ENCODE peak calls at places on chromosomes 5 and 9, in five cellular contexts. V, S, W, O and U are unnamed samples.
A peak's percentile ranks its signal among the peaks of the same experiment; 100 is the strongest.

GRCh38 chr5:144249755-144250464 is 79.2 kb downstream of the KCTD16 start:
- DNase-seq in W (no peak), S (no peak), V (no peak), O (no peak), U (no peak)

GRCh38 chr5:38431242-38431853 is 125.1 kb downstream of the LIFR start:
- DNase-seq in V (no peak), S (no peak), W (no peak), O (no peak), U (no peak)

GRCh38 chr5:135193213-135194125 is 159.4 kb upstream of the PITX1 start:
- DNase-seq in S (no peak), V (no peak), W (no peak), O (peak; percentile 23), U (no peak)

GRCh38 chr5:179006564-179006963 is 11.4 kb upstream of the GRM6 start:
- DNase-seq in O (no peak), W (no peak), S (no peak), V (no peak), U (no peak)

GRCh38 chr5:145946112-145946861 is 9.9 kb downstream of the SH3RF2 start:
- DNase-seq in W (peak; percentile 32), O (peak; percentile 88), S (no peak), V (no peak), U (no peak)

GRCh38 chr9:131598121-131598520 is 52.8 kb downstream of the PRRT1B start:
- DNase-seq in S (peak; percentile 63), O (no peak), V (no peak), W (peak; percentile 55), U (no peak)

GRCh38 chr9:97440160-97440559 is 28.3 kb downstream of the TDRD7 start:
- DNase-seq in W (no peak), S (no peak), V (no peak), O (no peak), U (no peak)

GRCh38 chr9:91361294-91362201 is at the start of gene AUH:
- DNase-seq in O (peak; percentile 71), S (peak; percentile 89), W (peak; percentile 87), V (peak; percentile 87), U (peak; percentile 91)

GRCh38 chr5:158198636-158199035 is 339.7 kb upstream of the CLINT1 start:
- DNase-seq in O (no peak), V (peak; percentile 52), W (no peak), S (no peak), U (no peak)

GRCh38 chr5:67453526-67453925 is 256.9 kb upstream of the CD180 start:
- DNase-seq in W (no peak), O (no peak), S (no peak), V (no peak), U (no peak)

GRCh38 chr9:86705474-86705873 is 241.8 kb downstream of the GAS1 start:
- DNase-seq in O (no peak), S (no peak), V (no peak), W (no peak), U (no peak)

GRCh38 chr5:81140461-81140860 is 92.7 kb upstream of the CKMT2 start:
- DNase-seq in W (no peak), O (no peak), S (no peak), V (no peak), U (no peak)

DNA sequence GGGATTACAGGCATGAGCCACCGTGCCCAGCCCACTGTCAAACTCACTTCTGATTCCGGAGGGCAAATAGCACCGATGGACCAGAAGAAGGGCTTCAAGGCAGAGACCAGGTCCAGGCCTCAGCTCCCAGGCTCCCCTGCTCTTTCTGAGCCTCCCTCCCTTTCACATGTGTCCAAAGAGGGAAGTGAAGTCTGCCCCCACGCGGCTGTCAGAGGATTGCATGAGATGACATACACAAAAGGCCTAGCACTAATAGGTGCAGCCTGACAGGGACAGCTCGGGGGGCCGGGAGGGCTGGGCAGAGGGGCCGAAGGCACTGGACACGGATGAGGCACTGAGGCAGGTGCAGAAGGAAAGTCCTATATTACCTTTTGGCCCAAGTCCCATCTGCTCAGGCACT is 16.1 kb downstream of the FBP1 start:
- DNase-seq in O (no peak), W (no peak), S (no peak), V (peak; percentile 53), U (no peak)
- TF ChIP-seq CTCF in O (no peak), W (peak; percentile 35), S (no peak), V (peak; percentile 50), U (peak; percentile 59)

GRCh38 chr5:156515799-156516198 is 188.8 kb downstream of the SGCD start:
- DNase-seq in S (no peak), W (no peak), O (no peak), V (no peak), U (no peak)
- TF ChIP-seq CTCF in S (no peak), W (no peak), O (no peak), V (no peak), U (no peak)

GRCh38 chr5:154868702-154869101 is 10.3 kb downstream of the CNOT8 start:
- DNase-seq in O (peak; percentile 7), S (no peak), W (no peak), V (no peak), U (no peak)
- TF ChIP-seq CTCF in O (peak; percentile 33), S (no peak), W (no peak), V (no peak), U (peak; percentile 31)

GRCh38 chr9:121310571-121310970 is 42.6 kb downstream of the GSN start:
- DNase-seq in V (no peak), O (no peak), W (no peak), S (no peak), U (peak; percentile 48)

GRCh38 chr9:121307976-121308375 is 40.0 kb downstream of the GSN start:
- DNase-seq in V (no peak), O (no peak), S (no peak), W (no peak), U (peak; percentile 20)

GRCh38 chr9:121308765-121309164 is 40.8 kb downstream of the GSN start:
- DNase-seq in W (no peak), V (no peak), O (no peak), S (no peak), U (peak; percentile 67)

GRCh38 chr9:121309833-121310425 is 42.0 kb downstream of the GSN start:
- DNase-seq in V (no peak), O (no peak), W (no peak), S (no peak), U (no peak)

DNA sequence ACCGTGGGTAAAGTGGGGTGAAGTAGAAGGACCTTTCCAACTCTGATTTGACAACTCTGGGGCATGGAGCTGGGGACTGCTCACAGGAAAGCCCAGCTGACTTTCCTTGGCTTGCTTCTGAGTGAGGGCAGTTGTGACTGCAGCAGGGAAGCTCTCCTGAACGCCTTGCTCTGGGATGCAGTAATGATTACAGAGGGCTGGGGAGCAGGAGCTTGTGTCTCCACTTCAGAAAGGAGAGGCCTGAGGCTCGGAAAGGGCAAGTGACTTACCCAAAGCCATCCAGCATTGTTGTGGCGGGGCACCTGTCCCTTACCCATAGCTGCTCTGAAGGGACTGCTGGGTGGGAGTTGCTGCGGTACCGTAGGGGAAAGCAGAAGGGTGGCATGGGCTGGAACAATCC is 41.2 kb downstream of the GSN start:
- DNase-seq in V (no peak), W (no peak), S (no peak), O (no peak), U (peak; percentile 57)
- TF ChIP-seq CTCF in V (no peak), W (no peak), S (no peak), O (no peak), U (no peak)

GRCh38 chr9:93134018-93134739 is at the start of gene NINJ1:
- DNase-seq in V (peak; percentile 82), O (peak; percentile 63), S (peak; percentile 74), W (peak; percentile 76), U (peak; percentile 72)
- TF ChIP-seq CTCF in V (peak; percentile 6), O (no peak), S (no peak), W (peak; percentile 12), U (no peak)

GRCh38 chr5:173691931-173692330 is 75.5 kb upstream of the BOD1 start:
- DNase-seq in S (no peak), W (no peak), O (no peak), V (no peak), U (no peak)

GRCh38 chr5:173688708-173689107 is 72.3 kb upstream of the BOD1 start:
- DNase-seq in V (no peak), O (no peak), W (no peak), S (no peak), U (no peak)

GRCh38 chr5:173686950-173687349 is 70.5 kb upstream of the BOD1 start:
- DNase-seq in S (no peak), O (no peak), V (no peak), W (no peak), U (no peak)

GRCh38 chr5:173689171-173689676 is 72.8 kb upstream of the BOD1 start:
- DNase-seq in O (no peak), S (no peak), V (no peak), W (no peak), U (no peak)

GRCh38 chr5:173689713-173690360 is 73.4 kb upstream of the BOD1 start:
- DNase-seq in W (no peak), O (no peak), V (no peak), S (no peak), U (no peak)
- TF ChIP-seq CTCF in W (peak; percentile 48), O (peak; percentile 9), V (no peak), S (no peak), U (peak; percentile 44)

GRCh38 chr5:168290902-168291280 is 554 bp upstream of the WWC1 start:
- DNase-seq in W (no peak), O (no peak), S (no peak), V (no peak), U (peak; percentile 25)

GRCh38 chr5:168295574-168296201 is 4.2 kb downstream of the WWC1 start:
- DNase-seq in V (no peak), O (peak; percentile 80), S (no peak), W (no peak), U (peak; percentile 56)

GRCh38 chr5:168291281-168291960 is at the start of gene WWC1:
- DNase-seq in O (peak; percentile 91), V (peak; percentile 93), W (no peak), S (peak; percentile 64), U (peak; percentile 89)

GRCh38 chr5:168292783-168293696 is 1.6 kb downstream of the WWC1 start:
- DNase-seq in V (no peak), O (no peak), W (no peak), S (no peak), U (peak; percentile 27)

DNA sequence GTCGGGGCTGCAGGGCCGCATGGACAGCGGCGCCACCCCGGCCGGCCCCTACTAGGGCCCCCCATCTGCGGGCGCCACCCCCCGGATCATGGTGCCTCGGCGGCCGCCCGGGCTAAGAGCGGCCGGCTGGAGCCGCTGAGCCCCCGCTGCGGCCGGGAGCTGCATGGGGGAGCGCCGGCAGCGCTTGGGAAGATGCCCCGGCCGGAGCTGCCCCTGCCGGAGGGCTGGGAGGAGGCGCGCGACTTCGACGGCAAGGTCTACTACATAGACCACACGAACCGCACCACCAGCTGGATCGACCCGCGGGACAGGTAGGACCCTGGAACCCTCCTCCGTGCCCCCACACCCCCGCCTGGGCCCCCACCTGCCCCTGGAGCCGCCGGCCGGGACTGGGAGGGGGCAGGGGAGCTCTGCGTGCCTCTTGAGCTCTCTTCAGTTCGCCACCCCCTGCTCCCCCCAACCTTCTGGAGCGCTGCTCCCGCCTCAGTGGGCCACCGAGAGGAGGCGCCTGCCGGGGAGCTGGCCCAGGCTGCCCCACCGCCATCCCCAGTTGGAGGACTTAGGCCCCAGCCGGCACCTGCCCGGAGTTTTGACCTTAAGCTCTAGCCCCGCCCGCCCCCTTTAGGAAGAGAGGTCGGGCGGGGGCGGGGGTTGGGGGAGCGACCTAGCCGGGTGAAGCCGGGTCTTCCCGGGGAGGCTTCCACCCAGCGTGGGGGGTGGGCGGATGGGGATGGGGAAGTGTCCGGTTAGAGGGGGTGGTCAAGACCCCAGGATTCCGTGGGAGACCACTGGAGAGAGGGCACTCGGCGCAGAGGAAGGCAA is 727 bp downstream of the WWC1 start:
- DNase-seq in S (no peak), W (no peak), O (no peak), V (peak; percentile 50), U (peak; percentile 75)
- TF ChIP-seq CTCF in S (no peak), W (no peak), O (no peak), V (peak; percentile 4), U (peak; percentile 28)